ENCODE peak calls at places on chromosome 6, in five cellular contexts. One of them, this sample, is unnamed.

GRCh38 chr6:42746452-42747400 is 823 bp upstream of the TBCC start:
- DNase-seq in adrenal gland: peak; percentile 78
- DNase-seq in ovary: peak; percentile 82
- DNase-seq in PC-9: peak; percentile 87
- DNase-seq in stomach: peak; percentile 72
- DNase-seq in this sample: peak; percentile 94

GRCh38 chr6:14621518-14621917 is 503.9 kb downstream of the CD83 start:
- DNase-seq in adrenal gland: peak; percentile 16
- DNase-seq in ovary: no peak
- DNase-seq in PC-9: no peak
- DNase-seq in stomach: no peak
- DNase-seq in this sample: no peak

GRCh38 chr6:12572884-12573824 is 143.4 kb upstream of the PHACTR1 start:
- DNase-seq in adrenal gland: peak; percentile 48
- DNase-seq in ovary: no peak
- DNase-seq in PC-9: peak; percentile 65
- DNase-seq in stomach: no peak
- DNase-seq in this sample: no peak

GRCh38 chr6:135334169-135334568 is 153.1 kb downstream of the MYB start:
- DNase-seq in adrenal gland: no peak
- DNase-seq in ovary: no peak
- DNase-seq in PC-9: no peak
- DNase-seq in stomach: no peak
- DNase-seq in this sample: no peak

GRCh38 chr6:90083891-90084290 is 189.6 kb downstream of the GJA10 start:
- DNase-seq in adrenal gland: no peak
- DNase-seq in ovary: no peak
- DNase-seq in PC-9: no peak
- DNase-seq in stomach: no peak
- DNase-seq in this sample: no peak

GRCh38 chr6:138036111-138036510 is 71.1 kb downstream of the PERP start:
- DNase-seq in adrenal gland: no peak
- DNase-seq in ovary: no peak
- DNase-seq in PC-9: peak; percentile 73
- DNase-seq in stomach: peak; percentile 27
- DNase-seq in this sample: no peak

GRCh38 chr6:74891358-74891811 is 314.5 kb downstream of the COL12A1 start:
- DNase-seq in adrenal gland: no peak
- DNase-seq in ovary: peak; percentile 70
- DNase-seq in PC-9: no peak
- DNase-seq in stomach: no peak
- DNase-seq in this sample: peak; percentile 37

GRCh38 chr6:85396159-85396808 is 53.6 kb upstream of the NT5E start:
- DNase-seq in adrenal gland: no peak
- DNase-seq in ovary: no peak
- DNase-seq in PC-9: no peak
- DNase-seq in stomach: no peak
- DNase-seq in this sample: no peak

GRCh38 chr6:19895866-19896579 is 58.9 kb downstream of the ID4 start:
- DNase-seq in adrenal gland: no peak
- DNase-seq in ovary: no peak
- DNase-seq in PC-9: no peak
- DNase-seq in stomach: no peak
- DNase-seq in this sample: no peak

GRCh38 chr6:35624341-35625070 is 64.2 kb downstream of the FKBP5 start:
- DNase-seq in adrenal gland: no peak
- DNase-seq in ovary: no peak
- DNase-seq in PC-9: no peak
- DNase-seq in stomach: no peak
- DNase-seq in this sample: no peak

GRCh38 chr6:52662031-52662430 is 8.9 kb upstream of the TMEM14A start:
- DNase-seq in adrenal gland: no peak
- DNase-seq in ovary: no peak
- DNase-seq in PC-9: no peak
- DNase-seq in stomach: no peak
- DNase-seq in this sample: no peak

GRCh38 chr6:105680131-105680530 is 277.2 kb upstream of the PREP start:
- DNase-seq in adrenal gland: no peak
- DNase-seq in ovary: no peak
- DNase-seq in PC-9: no peak
- DNase-seq in stomach: no peak
- DNase-seq in this sample: no peak

GRCh38 chr6:125101656-125102055 is 51.9 kb upstream of the TPD52L1 start:
- DNase-seq in adrenal gland: no peak
- DNase-seq in ovary: no peak
- DNase-seq in PC-9: no peak
- DNase-seq in stomach: no peak
- DNase-seq in this sample: no peak

GRCh38 chr6:43334466-43335095 is 26.0 kb upstream of the CRIP3 start:
- DNase-seq in adrenal gland: no peak
- DNase-seq in ovary: no peak
- DNase-seq in PC-9: peak; percentile 12
- DNase-seq in stomach: no peak
- DNase-seq in this sample: no peak

GRCh38 chr6:73969982-73970960 is 274.3 kb downstream of the CD109 start:
- DNase-seq in adrenal gland: no peak
- DNase-seq in ovary: no peak
- DNase-seq in PC-9: no peak
- DNase-seq in stomach: no peak
- DNase-seq in this sample: no peak

GRCh38 chr6:170211404-170212025 is 79.4 kb downstream of the DLL1 start:
- DNase-seq in adrenal gland: no peak
- DNase-seq in ovary: no peak
- DNase-seq in PC-9: no peak
- DNase-seq in stomach: peak; percentile 24
- DNase-seq in this sample: no peak

GRCh38 chr6:75402296-75402695 is 91.3 kb downstream of the FILIP1 start:
- DNase-seq in adrenal gland: no peak
- DNase-seq in ovary: no peak
- DNase-seq in PC-9: peak; percentile 20
- DNase-seq in stomach: no peak
- DNase-seq in this sample: no peak

GRCh38 chr6:148779142-148779562 is 32.3 kb downstream of the UST start:
- DNase-seq in adrenal gland: no peak
- DNase-seq in ovary: no peak
- DNase-seq in PC-9: no peak
- DNase-seq in stomach: no peak
- DNase-seq in this sample: no peak

GRCh38 chr6:167735498-167736201 is 91.1 kb upstream of the AFDN start:
- DNase-seq in adrenal gland: no peak
- DNase-seq in ovary: no peak
- DNase-seq in PC-9: no peak
- DNase-seq in stomach: peak; percentile 17
- DNase-seq in this sample: no peak

GRCh38 chr6:134391221-134391620 is 73.3 kb upstream of the SGK1 start:
- DNase-seq in adrenal gland: no peak
- DNase-seq in ovary: no peak
- DNase-seq in PC-9: no peak
- DNase-seq in stomach: no peak
- DNase-seq in this sample: no peak

GRCh38 chr6:70763754-70764153 is 96.1 kb downstream of the SMAP1 start:
- DNase-seq in adrenal gland: no peak
- DNase-seq in ovary: no peak
- DNase-seq in PC-9: peak; percentile 3
- DNase-seq in stomach: no peak
- DNase-seq in this sample: no peak

GRCh38 chr6:86535141-86535540 is 402.2 kb upstream of the HTR1E start:
- DNase-seq in adrenal gland: no peak
- DNase-seq in ovary: no peak
- DNase-seq in PC-9: no peak
- DNase-seq in stomach: no peak
- DNase-seq in this sample: no peak

GRCh38 chr6:83442752-83443151 is 11.9 kb upstream of the ME1 start:
- DNase-seq in adrenal gland: no peak
- DNase-seq in ovary: no peak
- DNase-seq in PC-9: no peak
- DNase-seq in stomach: no peak
- DNase-seq in this sample: no peak

GRCh38 chr6:8195040-8195713 is 92.8 kb upstream of the EEF1E1 start:
- DNase-seq in adrenal gland: no peak
- DNase-seq in ovary: no peak
- DNase-seq in PC-9: no peak
- DNase-seq in stomach: no peak
- DNase-seq in this sample: no peak

GRCh38 chr6:145241039-145241438 is 494.3 kb downstream of the EPM2A start:
- DNase-seq in adrenal gland: no peak
- DNase-seq in ovary: no peak
- DNase-seq in PC-9: no peak
- DNase-seq in stomach: no peak
- DNase-seq in this sample: no peak

GRCh38 chr6:110355727-110356126 is 2.4 kb downstream of the METTL24 start:
- DNase-seq in adrenal gland: no peak
- DNase-seq in ovary: no peak
- DNase-seq in PC-9: no peak
- DNase-seq in stomach: no peak
- DNase-seq in this sample: no peak
- H3K4me3 ChIP-seq in adrenal gland: no peak overlapping the region
- H3K4me3 ChIP-seq in ovary: no peak overlapping the region
- H3K4me3 ChIP-seq in PC-9: no peak overlapping the region
- H3K4me3 ChIP-seq in stomach: no peak overlapping the region
- H3K4me3 ChIP-seq in this sample: no peak overlapping the region

DNA sequence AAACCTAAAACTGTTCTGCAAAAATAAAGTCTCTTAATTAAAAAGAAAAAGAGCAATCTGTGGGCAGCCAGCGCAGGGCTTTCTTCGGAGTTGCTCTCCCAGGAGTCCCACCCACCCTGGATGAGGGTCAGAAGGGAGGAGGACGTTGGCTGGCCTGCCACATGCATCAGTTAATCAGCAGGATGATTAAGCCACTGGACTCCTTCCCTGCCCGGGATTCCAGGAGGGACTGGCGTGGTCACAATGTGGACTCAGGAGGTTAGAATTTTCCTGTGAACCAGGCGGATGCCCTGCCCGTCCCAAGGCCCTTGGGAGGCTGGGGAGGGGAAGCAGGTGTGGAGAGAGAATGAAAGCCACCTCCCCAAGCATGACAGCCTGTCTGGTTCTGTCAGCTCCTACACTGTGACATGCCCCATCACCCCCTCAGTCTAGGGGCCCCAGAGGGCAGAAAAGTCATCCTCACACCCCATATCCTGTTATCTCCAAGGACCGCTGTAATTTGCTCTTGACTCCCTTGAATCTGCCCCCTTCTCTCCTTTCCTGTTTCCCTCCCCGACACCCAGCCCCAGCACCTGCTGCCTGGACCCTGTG is 11.6 kb upstream of the ITPR3 start:
- DNase-seq in adrenal gland: peak; percentile 83
- DNase-seq in ovary: no peak
- DNase-seq in PC-9: no peak
- DNase-seq in stomach: peak; percentile 50
- DNase-seq in this sample: peak; percentile 84
- H3K4me1 ChIP-seq in adrenal gland: peaks cover 14% of the 10 kb centered on the region
- H3K4me1 ChIP-seq in ovary: no peaks in the 10 kb centered on the region
- H3K4me1 ChIP-seq in PC-9: peaks cover 71% of the 10 kb centered on the region
- H3K4me1 ChIP-seq in stomach: peaks cover 24% of the 10 kb centered on the region
- H3K4me1 ChIP-seq in this sample: peaks cover 10% of the 10 kb centered on the region

GRCh38 chr6:25972128-25972527 is 9.5 kb downstream of the TRIM38 start:
- DNase-seq in adrenal gland: no peak
- DNase-seq in ovary: no peak
- DNase-seq in PC-9: no peak
- DNase-seq in stomach: no peak
- DNase-seq in this sample: no peak
- H3K27ac ChIP-seq in adrenal gland: peak overlapping the region; percentile 32
- H3K27ac ChIP-seq in ovary: no peak overlapping the region
- H3K27ac ChIP-seq in PC-9: peak overlapping the region; percentile 84
- H3K27ac ChIP-seq in stomach: no peak overlapping the region
- H3K27ac ChIP-seq in this sample: no peak overlapping the region

GRCh38 chr6:122400467-122401089 is 1.1 kb downstream of the HSF2 start:
- DNase-seq in adrenal gland: no peak
- DNase-seq in ovary: no peak
- DNase-seq in PC-9: no peak
- DNase-seq in stomach: no peak
- DNase-seq in this sample: no peak
- H3K4me3 ChIP-seq in adrenal gland: peak overlapping the region; percentile 95
- H3K4me3 ChIP-seq in ovary: peak overlapping the region; percentile 76
- H3K4me3 ChIP-seq in PC-9: peak overlapping the region; percentile 93
- H3K4me3 ChIP-seq in stomach: peak overlapping the region; percentile 81
- H3K4me3 ChIP-seq in this sample: peak overlapping the region; percentile 80

DNA sequence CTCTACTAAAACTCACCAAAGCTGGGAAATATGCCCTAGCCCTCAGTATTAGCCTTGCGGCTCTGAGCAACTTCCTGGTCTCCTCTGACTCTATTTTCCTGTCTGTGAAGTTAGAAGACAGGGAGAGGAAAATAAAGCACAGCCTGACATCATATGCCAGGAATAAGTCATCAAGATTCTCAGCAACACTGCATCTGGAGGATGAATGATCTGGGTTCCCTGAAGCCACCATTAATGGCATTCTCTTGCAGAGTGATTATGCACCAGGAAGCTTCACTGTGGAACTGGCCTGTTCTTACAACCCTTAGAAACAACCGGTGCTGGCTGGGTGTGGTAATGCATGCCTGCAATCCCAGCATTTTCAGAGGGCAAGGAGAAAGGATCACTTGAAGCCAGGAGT is 12.4 kb downstream of the ADGRF5 start:
- DNase-seq in adrenal gland: no peak
- DNase-seq in ovary: no peak
- DNase-seq in PC-9: no peak
- DNase-seq in stomach: no peak
- DNase-seq in this sample: no peak
- H3K4me1 ChIP-seq in adrenal gland: peaks cover 7% of the 10 kb centered on the region
- H3K4me1 ChIP-seq in ovary: no peaks in the 10 kb centered on the region
- H3K4me1 ChIP-seq in PC-9: peaks cover 20% of the 10 kb centered on the region
- H3K4me1 ChIP-seq in stomach: no peaks in the 10 kb centered on the region
- H3K4me1 ChIP-seq in this sample: no peaks in the 10 kb centered on the region

This sample was measured in right cardiac atrium.